ENCODE peak calls at places on chromosomes 7 and 10, in ten cellular contexts. L, Q, G, X, A, T, K, N, S and V are unnamed samples.

GRCh38 chr10:17026686-17027485 is 102.7 kb downstream of the CUBN start:
- DNase-seq in T (peak; percentile 62), X (no peak), A (no peak), S (peak; percentile 64), N (peak; percentile 82), Q (peak; percentile 78), K (no peak), G (peak; percentile 79), L (peak; percentile 70), V (no peak)

GRCh38 chr7:26199301-26200112 is 1.0 kb downstream of the HNRNPA2B1 start:
- DNase-seq in A (peak; percentile 41), T (peak; percentile 58), K (peak; percentile 82), L (peak; percentile 35), G (peak; percentile 56), Q (peak; percentile 58), N (peak; percentile 73), S (peak; percentile 66), X (peak; percentile 73), V (peak; percentile 85)

GRCh38 chr7:29116801-29117200 is 29.5 kb downstream of the CPVL start:
- DNase-seq in T (no peak), K (no peak), S (no peak), Q (no peak), L (no peak), A (no peak), N (no peak), X (no peak), G (no peak), V (no peak)

GRCh38 chr7:20417260-20417659 is 86.6 kb downstream of the ITGB8 start:
- DNase-seq in L (no peak), G (no peak), N (no peak), S (no peak), A (no peak), K (no peak), X (no peak), T (no peak), Q (no peak), V (no peak)

GRCh38 chr7:27890205-27890849 is 150.4 kb downstream of the TAX1BP1 start:
- DNase-seq in G (no peak), L (no peak), K (no peak), S (no peak), X (no peak), A (no peak), Q (no peak), T (no peak), N (no peak), V (no peak)

GRCh38 chr10:9615179-9615578 is 1402.5 kb upstream of the CELF2 start:
- DNase-seq in L (peak; percentile 66), S (no peak), G (no peak), Q (no peak), X (no peak), K (no peak), A (no peak), T (no peak), N (no peak), V (no peak)

GRCh38 chr10:68096913-68097509 is 12.3 kb upstream of the MYPN start:
- DNase-seq in X (no peak), L (peak; percentile 98), N (no peak), A (peak; percentile 80), K (no peak), S (no peak), T (no peak), G (no peak), Q (no peak), V (no peak)

GRCh38 chr10:43273543-43273942 is 6.7 kb upstream of the RASGEF1A start:
- DNase-seq in T (no peak), K (no peak), N (no peak), A (no peak), G (no peak), Q (no peak), X (no peak), L (no peak), S (no peak), V (peak; percentile 76)

GRCh38 chr7:105413887-105414437 is 25.2 kb upstream of the SRPK2 start:
- DNase-seq in K (no peak), T (no peak), G (no peak), Q (no peak), N (no peak), X (no peak), A (no peak), L (no peak), S (no peak), V (no peak)

GRCh38 chr7:45073031-45073842 is 15.5 kb downstream of the NACAD start:
- DNase-seq in L (peak; percentile 37), S (no peak), N (no peak), A (no peak), T (no peak), G (no peak), Q (no peak), K (no peak), X (no peak), V (no peak)

GRCh38 chr7:151309306-151309705 is 32.3 kb upstream of the NUB1 start:
- DNase-seq in K (no peak), G (no peak), S (no peak), Q (no peak), N (no peak), T (no peak), X (no peak), A (peak; percentile 76), L (peak; percentile 66), V (no peak)

GRCh38 chr10:100685331-100685730 is 60.1 kb upstream of the PAX2 start:
- DNase-seq in A (no peak), X (no peak), G (no peak), K (no peak), L (no peak), T (no peak), Q (no peak), N (no peak), S (no peak), V (no peak)

GRCh38 chr10:5683065-5683464 is 1.6 kb upstream of the TASOR2 start:
- DNase-seq in A (no peak), Q (no peak), S (no peak), N (no peak), T (no peak), L (no peak), K (no peak), X (no peak), G (no peak), V (no peak)

GRCh38 chr10:88289342-88289741 is 293.8 kb downstream of the RNLS start:
- DNase-seq in S (no peak), N (no peak), Q (no peak), A (no peak), K (no peak), L (peak; percentile 27), X (no peak), G (no peak), T (no peak), V (no peak)

GRCh38 chr10:130857631-130858295 is 453.8 kb downstream of the TCERG1L start:
- DNase-seq in A (no peak), N (no peak), L (no peak), S (no peak), X (no peak), K (no peak), T (no peak), Q (no peak), G (no peak), V (no peak)

GRCh38 chr7:123749537-123749857 is 694 bp upstream of the WASL start:
- DNase-seq in S (no peak), A (peak; percentile 62), L (peak; percentile 77), Q (peak; percentile 37), X (no peak), N (peak; percentile 57), G (no peak), T (no peak), K (no peak), V (no peak)

GRCh38 chr7:122155566-122155965 is 11.5 kb upstream of the AASS start:
- DNase-seq in A (no peak), L (no peak), S (no peak), T (no peak), G (no peak), N (no peak), X (no peak), K (no peak), Q (no peak), V (no peak)

GRCh38 chr7:44367475-44368030 is 42.2 kb upstream of the CAMK2B start:
- DNase-seq in S (no peak), G (no peak), Q (no peak), N (no peak), L (no peak), X (no peak), K (no peak), T (no peak), A (no peak), V (no peak)

GRCh38 chr7:26451997-26452396 is 160.3 kb downstream of the SNX10 start:
- DNase-seq in K (no peak), T (no peak), A (no peak), L (no peak), G (no peak), S (no peak), Q (no peak), X (no peak), N (no peak), V (no peak)

GRCh38 chr10:71748671-71749191 is 24.6 kb downstream of the VSIR start:
- DNase-seq in X (peak; percentile 16), K (peak; percentile 79), S (peak; percentile 65), Q (peak; percentile 82), T (peak; percentile 63), L (no peak), A (no peak), N (peak; percentile 84), G (peak; percentile 82), V (no peak)

GRCh38 chr7:92740713-92741126 is 95.7 kb downstream of the CDK6 start:
- DNase-seq in K (no peak), N (no peak), S (no peak), T (no peak), A (peak; percentile 64), G (no peak), X (no peak), Q (no peak), L (peak; percentile 70), V (no peak)

GRCh38 chr10:124152139-124152780 is 58.9 kb upstream of the CHST15 start:
- DNase-seq in T (no peak), G (no peak), K (peak; percentile 72), N (no peak), A (peak; percentile 94), L (peak; percentile 65), S (no peak), X (no peak), Q (no peak), V (peak; percentile 63)

GRCh38 chr7:12801107-12801506 is 113.7 kb downstream of the ARL4A start:
- DNase-seq in L (no peak), X (no peak), N (no peak), A (no peak), S (no peak), T (no peak), G (no peak), Q (no peak), K (no peak), V (no peak)

GRCh38 chr10:106582291-106582690 is 582.2 kb downstream of the SORCS1 start:
- DNase-seq in A (no peak), T (no peak), X (peak; percentile 36), N (no peak), S (no peak), Q (no peak), K (no peak), G (no peak), L (peak; percentile 40), V (no peak)

GRCh38 chr10:131909014-131909808 is 8.4 kb downstream of the PPP2R2D start:
- DNase-seq in A (no peak), T (no peak), X (no peak), Q (no peak), K (no peak), G (no peak), L (no peak), N (no peak), S (no peak), V (no peak)

GRCh38 chr10:52786098-52786497 is 13.5 kb upstream of the MBL2 start:
- DNase-seq in A (no peak), X (no peak), N (no peak), S (no peak), G (no peak), K (no peak), T (no peak), Q (no peak), L (no peak), V (no peak)

GRCh38 chr10:96325719-96326373 is 21.6 kb downstream of the DNTT start:
- DNase-seq in A (no peak), G (no peak), T (no peak), X (no peak), Q (no peak), N (no peak), K (no peak), S (no peak), L (no peak), V (no peak)

GRCh38 chr7:1562611-1563051 is 6.6 kb upstream of the TMEM184A start:
- DNase-seq in T (no peak), N (no peak), S (no peak), L (no peak), X (no peak), Q (no peak), A (peak; percentile 63), G (no peak), K (no peak), V (no peak)